ENCODE peak calls at places on chromosomes 7 and 10, in four cellular contexts. F is T-helper 1 cell, P is B cell, S is HEK293T. R is an unnamed sample.

GRCh38 chr7:154842608-154843007 is 160.3 kb downstream of the PAXIP1 start:
- DNase-seq in F (no peak), P (no peak), S (no peak), R (no peak)

GRCh38 chr7:9557853-9558252 is 1124.4 kb downstream of the NXPH1 start:
- DNase-seq in F (no peak), P (no peak), S (no peak), R (no peak)

GRCh38 chr7:148979827-148980226 is 48.5 kb downstream of the PDIA4 start:
- DNase-seq in F (no peak), P (no peak), S (no peak), R (no peak)

GRCh38 chr7:47227762-47228177 is 354.1 kb downstream of the TNS3 start:
- DNase-seq in F (no peak), P (no peak), S (no peak), R (no peak)

GRCh38 chr7:13017325-13017853 is 330.0 kb downstream of the ARL4A start:
- DNase-seq in F (no peak), P (no peak), S (no peak), R (no peak)

GRCh38 chr7:77348371-77348813 is 67.8 kb downstream of the GSAP start:
- DNase-seq in F (no peak), P (no peak), S (no peak), R (no peak)

GRCh38 chr7:73678862-73679261 is 4.4 kb downstream of the DNAJC30 start:
- DNase-seq in F (no peak), P (no peak), S (no peak), R (no peak)

GRCh38 chr10:19811517-19811916 is 4.7 kb upstream of the PLXDC2 start:
- DNase-seq in F (no peak), P (no peak), S (peak; percentile 39), R (no peak)

GRCh38 chr10:80443531-80443974 is 10.6 kb upstream of the TSPAN14 start:
- DNase-seq in F (no peak), P (no peak), S (no peak), R (peak; percentile 14)

GRCh38 chr7:30760514-30761213 is 8.7 kb downstream of the INMT start:
- DNase-seq in F (no peak), P (no peak), S (no peak), R (no peak)

GRCh38 chr7:136528329-136528728 is 340.1 kb upstream of the CHRM2 start:
- DNase-seq in F (no peak), P (no peak), S (no peak), R (no peak)

GRCh38 chr7:89456556-89456955 is 661.0 kb upstream of the TEX47 start:
- DNase-seq in F (no peak), P (no peak), S (no peak), R (no peak)

GRCh38 chr10:71475243-71475871 is 78.6 kb downstream of the CDH23 start:
- DNase-seq in F (no peak), P (peak; percentile 28), S (no peak), R (peak; percentile 82)

GRCh38 chr7:116670409-116671036 is 1.5 kb upstream of the MET start:
- DNase-seq in F (no peak), P (no peak), S (no peak), R (no peak)

GRCh38 chr7:157406971-157407370 is 70.2 kb downstream of the DNAJB6 start:
- DNase-seq in F (no peak), P (no peak), S (no peak), R (no peak)

GRCh38 chr10:22180724-22181123 is 37.1 kb downstream of the EBLN1 start:
- DNase-seq in F (no peak), P (no peak), S (no peak), R (no peak)

GRCh38 chr7:21011153-21011552 is 224.5 kb upstream of the SP8 start:
- DNase-seq in F (no peak), P (no peak), S (no peak), R (no peak)

GRCh38 chr10:25661632-25662031 is 272.4 kb upstream of the MYO3A start:
- DNase-seq in F (no peak), P (no peak), S (no peak), R (no peak)

GRCh38 chr7:45162943-45163691 is 5.5 kb downstream of the RAMP3 start:
- DNase-seq in F (no peak), P (no peak), S (no peak), R (no peak)

GRCh38 chr7:142436601-142437000 is 178.7 kb upstream of the PRSS58 start:
- DNase-seq in F (no peak), P (no peak), S (peak; percentile 56), R (no peak)

GRCh38 chr7:123351506-123352225 is 151.9 kb upstream of the SLC13A1 start:
- DNase-seq in F (no peak), P (no peak), S (no peak), R (no peak)

GRCh38 chr7:106386958-106387357 is 102.2 kb upstream of the NAMPT start:
- DNase-seq in F (no peak), P (no peak), S (no peak), R (no peak)

GRCh38 chr10:107970512-107970911 is 806.0 kb upstream of the SORCS1 start:
- DNase-seq in F (no peak), P (no peak), S (no peak), R (no peak)

GRCh38 chr7:64876792-64877713 is 26.0 kb upstream of the ZNF273 start:
- DNase-seq in F (peak; percentile 32), P (peak; percentile 74), S (no peak), R (no peak)

GRCh38 chr7:55185941-55186609 is 167.3 kb downstream of the EGFR start:
- DNase-seq in F (no peak), P (no peak), S (no peak), R (no peak)

GRCh38 chr7:133822816-133823552 is 304.2 kb upstream of the LRGUK start:
- DNase-seq in F (no peak), P (no peak), S (no peak), R (no peak)

GRCh38 chr7:151699920-151700319 is 177.0 kb downstream of the PRKAG2 start:
- DNase-seq in F (no peak), P (no peak), S (no peak), R (peak; percentile 16)

GRCh38 chr10:66747451-66747850 is 178.4 kb upstream of the LRRTM3 start:
- DNase-seq in F (no peak), P (no peak), S (no peak), R (no peak)

GRCh38 chr7:27898735-27899134 is 158.8 kb downstream of the TAX1BP1 start:
- DNase-seq in F (no peak), P (no peak), S (no peak), R (no peak)

GRCh38 chr10:48478469-48478868 is 126.4 kb downstream of the ARHGAP22 start:
- DNase-seq in F (no peak), P (no peak), S (no peak), R (no peak)

GRCh38 chr10:30463944-30464451 is 30.0 kb downstream of the MAP3K8 start:
- DNase-seq in F (no peak), P (no peak), S (no peak), R (no peak)

GRCh38 chr10:11716704-11717103 is 25.5 kb upstream of the ECHDC3 start:
- DNase-seq in F (no peak), P (no peak), S (no peak), R (no peak)

GRCh38 chr7:21771906-21772610 is 173.6 kb downstream of the CDCA7L start:
- DNase-seq in F (no peak), P (no peak), S (no peak), R (no peak)

GRCh38 chr10:100743626-100744135 is 1.7 kb upstream of the PAX2 start:
- DNase-seq in F (no peak), P (peak; percentile 78), S (peak; percentile 84), R (peak; percentile 66)

GRCh38 chr10:21764790-21765189 is 230.8 kb downstream of the MLLT10 start:
- DNase-seq in F (no peak), P (no peak), S (no peak), R (no peak)

GRCh38 chr10:131310904-131311660 is 439 bp downstream of the TCERG1L start:
- DNase-seq in F (no peak), P (no peak), S (no peak), R (no peak)